ENCODE peak calls at places on chromosomes 11 and 22, in six cellular contexts. One of them, this sample, is unnamed.

GRCh38 chr11:84780689-84781293 is 846.4 kb downstream of the DLG2 start:
- DNase-seq in heart right ventricle: no peak
- DNase-seq in lower lobe of right lung: no peak
- DNase-seq in endothelial cell: no peak
- DNase-seq in fibroblast of mammary gland: peak; percentile 43
- DNase-seq in OCI-LY7: peak; percentile 31
- DNase-seq in this sample: no peak

GRCh38 chr11:104222464-104222863 is 58.5 kb upstream of the PDGFD start:
- DNase-seq in fibroblast of mammary gland: no peak
- DNase-seq in lower lobe of right lung: no peak
- DNase-seq in OCI-LY7: peak; percentile 1
- DNase-seq in heart right ventricle: no peak
- DNase-seq in endothelial cell: no peak
- DNase-seq in this sample: no peak

GRCh38 chr22:49149721-49150608 is 677.7 kb downstream of the BRD1 start:
- DNase-seq in endothelial cell: no peak
- DNase-seq in lower lobe of right lung: no peak
- DNase-seq in fibroblast of mammary gland: no peak
- DNase-seq in OCI-LY7: no peak
- DNase-seq in heart right ventricle: no peak
- DNase-seq in this sample: no peak

GRCh38 chr11:3879967-3880542 is 24.6 kb downstream of the STIM1 start:
- DNase-seq in heart right ventricle: no peak
- DNase-seq in lower lobe of right lung: no peak
- DNase-seq in fibroblast of mammary gland: no peak
- DNase-seq in OCI-LY7: no peak
- DNase-seq in endothelial cell: no peak
- DNase-seq in this sample: no peak

GRCh38 chr11:73320786-73321325 is 12.8 kb downstream of the ARHGEF17 start:
- DNase-seq in endothelial cell: no peak
- DNase-seq in OCI-LY7: no peak
- DNase-seq in fibroblast of mammary gland: peak; percentile 64
- DNase-seq in heart right ventricle: no peak
- DNase-seq in lower lobe of right lung: no peak
- DNase-seq in this sample: no peak

GRCh38 chr11:106471273-106471672 is 393.8 kb downstream of the AASDHPPT start:
- DNase-seq in endothelial cell: no peak
- DNase-seq in fibroblast of mammary gland: peak; percentile 24
- DNase-seq in heart right ventricle: peak; percentile 5
- DNase-seq in OCI-LY7: no peak
- DNase-seq in lower lobe of right lung: no peak
- DNase-seq in this sample: no peak

GRCh38 chr11:64762916-64763803 is 3.4 kb upstream of the PYGM start:
- DNase-seq in heart right ventricle: no peak
- DNase-seq in fibroblast of mammary gland: peak; percentile 54
- DNase-seq in OCI-LY7: peak; percentile 77
- DNase-seq in lower lobe of right lung: no peak
- DNase-seq in endothelial cell: no peak
- DNase-seq in this sample: peak; percentile 12

GRCh38 chr11:106986261-106986660 is 32.0 kb downstream of the GUCY1A2 start:
- DNase-seq in fibroblast of mammary gland: peak; percentile 75
- DNase-seq in endothelial cell: no peak
- DNase-seq in lower lobe of right lung: no peak
- DNase-seq in heart right ventricle: no peak
- DNase-seq in OCI-LY7: no peak
- DNase-seq in this sample: no peak

GRCh38 chr22:46061431-46062231 is 84.7 kb upstream of the WNT7B start:
- DNase-seq in OCI-LY7: no peak
- DNase-seq in lower lobe of right lung: peak; percentile 46
- DNase-seq in endothelial cell: no peak
- DNase-seq in heart right ventricle: no peak
- DNase-seq in fibroblast of mammary gland: peak; percentile 18
- DNase-seq in this sample: no peak

GRCh38 chr22:41702763-41703162 is 3.5 kb downstream of the MEI1 start:
- DNase-seq in fibroblast of mammary gland: no peak
- DNase-seq in heart right ventricle: no peak
- DNase-seq in lower lobe of right lung: no peak
- DNase-seq in endothelial cell: no peak
- DNase-seq in OCI-LY7: no peak
- DNase-seq in this sample: no peak

GRCh38 chr11:36056160-36056751 is 112.4 kb downstream of the LDLRAD3 start:
- DNase-seq in endothelial cell: peak; percentile 57
- DNase-seq in OCI-LY7: no peak
- DNase-seq in heart right ventricle: no peak
- DNase-seq in lower lobe of right lung: no peak
- DNase-seq in fibroblast of mammary gland: peak; percentile 72
- DNase-seq in this sample: peak; percentile 29

GRCh38 chr11:65962136-65962564 is 616 bp downstream of the SART1 start:
- DNase-seq in heart right ventricle: no peak
- DNase-seq in lower lobe of right lung: no peak
- DNase-seq in endothelial cell: no peak
- DNase-seq in fibroblast of mammary gland: no peak
- DNase-seq in OCI-LY7: no peak
- DNase-seq in this sample: no peak

GRCh38 chr11:127524618-127525017 is 524.0 kb upstream of the KIRREL3 start:
- DNase-seq in endothelial cell: no peak
- DNase-seq in fibroblast of mammary gland: no peak
- DNase-seq in heart right ventricle: no peak
- DNase-seq in lower lobe of right lung: no peak
- DNase-seq in OCI-LY7: no peak
- DNase-seq in this sample: no peak

GRCh38 chr11:120978701-120979100 is 45.2 kb upstream of the TBCEL start:
- DNase-seq in OCI-LY7: no peak
- DNase-seq in lower lobe of right lung: no peak
- DNase-seq in endothelial cell: no peak
- DNase-seq in heart right ventricle: no peak
- DNase-seq in fibroblast of mammary gland: no peak
- DNase-seq in this sample: no peak

GRCh38 chr22:47600281-47600680 is 837.8 kb downstream of the TBC1D22A start:
- DNase-seq in heart right ventricle: no peak
- DNase-seq in endothelial cell: no peak
- DNase-seq in OCI-LY7: no peak
- DNase-seq in fibroblast of mammary gland: no peak
- DNase-seq in lower lobe of right lung: no peak
- DNase-seq in this sample: no peak

GRCh38 chr11:117618956-117619355 is 178.1 kb downstream of the DSCAML1 start:
- DNase-seq in OCI-LY7: no peak
- DNase-seq in heart right ventricle: no peak
- DNase-seq in fibroblast of mammary gland: no peak
- DNase-seq in endothelial cell: peak; percentile 14
- DNase-seq in lower lobe of right lung: no peak
- DNase-seq in this sample: no peak
- TF ChIP-seq CTCF in OCI-LY7: no peak
- TF ChIP-seq CTCF in heart right ventricle: no peak
- TF ChIP-seq CTCF in fibroblast of mammary gland: no peak
- TF ChIP-seq CTCF in endothelial cell: peak; percentile 24
- TF ChIP-seq CTCF in lower lobe of right lung: no peak
- TF ChIP-seq CTCF in this sample: no peak

GRCh38 chr11:762421-763072 is 14.7 kb downstream of the GATD1 start:
- DNase-seq in OCI-LY7: peak; percentile 43
- DNase-seq in lower lobe of right lung: peak; percentile 58
- DNase-seq in endothelial cell: no peak
- DNase-seq in fibroblast of mammary gland: peak; percentile 91
- DNase-seq in heart right ventricle: no peak
- DNase-seq in this sample: peak; percentile 17
- TF ChIP-seq CTCF in OCI-LY7: peak; percentile 39
- TF ChIP-seq CTCF in lower lobe of right lung: no peak
- TF ChIP-seq CTCF in endothelial cell: no peak
- TF ChIP-seq CTCF in fibroblast of mammary gland: peak; percentile 19
- TF ChIP-seq CTCF in heart right ventricle: peak; percentile 15
- TF ChIP-seq CTCF in this sample: peak; percentile 34

DNA sequence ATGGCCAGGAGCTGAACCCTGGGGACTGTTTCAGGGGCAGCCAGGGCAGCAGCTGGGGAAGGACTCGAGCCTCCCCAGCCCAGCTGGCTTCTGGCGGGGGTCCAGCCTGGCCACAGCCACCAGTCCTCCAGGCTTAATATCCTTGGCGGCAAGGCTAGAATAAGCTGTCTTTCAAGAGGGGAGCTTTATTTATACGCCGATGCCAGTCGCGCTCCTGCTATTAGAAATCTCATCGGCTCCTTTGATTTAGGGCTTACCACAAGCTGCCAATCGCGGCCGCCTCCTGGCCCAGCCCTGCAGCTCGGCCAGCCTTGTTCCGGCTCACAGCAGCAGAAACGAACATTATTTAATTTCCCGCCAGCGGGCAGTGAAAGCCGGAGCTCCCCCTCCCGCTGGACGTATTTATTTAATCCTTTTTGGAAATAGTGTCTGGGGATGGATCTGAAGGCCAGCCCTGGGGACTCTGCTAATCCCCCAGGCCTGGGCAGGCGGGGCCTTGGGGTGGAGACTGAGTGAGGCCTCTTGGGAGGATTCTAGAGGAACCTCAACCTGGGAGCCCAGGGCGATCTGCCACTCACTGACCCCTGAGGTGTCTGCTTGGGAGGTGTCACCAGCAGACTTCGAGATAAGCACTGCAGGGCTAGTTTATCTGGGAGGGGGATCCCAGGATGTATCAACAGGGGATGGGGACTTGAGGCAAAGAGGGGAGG is 363.1 kb downstream of the MN1 start:
- DNase-seq in fibroblast of mammary gland: no peak
- DNase-seq in endothelial cell: no peak
- DNase-seq in heart right ventricle: no peak
- DNase-seq in lower lobe of right lung: no peak
- DNase-seq in OCI-LY7: no peak
- DNase-seq in this sample: no peak
- TF ChIP-seq CTCF in fibroblast of mammary gland: no peak
- TF ChIP-seq CTCF in endothelial cell: no peak
- TF ChIP-seq CTCF in heart right ventricle: no peak
- TF ChIP-seq CTCF in lower lobe of right lung: no peak
- TF ChIP-seq CTCF in OCI-LY7: no peak
- TF ChIP-seq CTCF in this sample: no peak

GRCh38 chr11:82225502-82225901 is 508.2 kb downstream of the FAM181B start:
- DNase-seq in lower lobe of right lung: no peak
- DNase-seq in heart right ventricle: no peak
- DNase-seq in endothelial cell: no peak
- DNase-seq in fibroblast of mammary gland: no peak
- DNase-seq in OCI-LY7: no peak
- DNase-seq in this sample: no peak

GRCh38 chr11:82229346-82229745 is 504.3 kb downstream of the FAM181B start:
- DNase-seq in OCI-LY7: peak; percentile 37
- DNase-seq in heart right ventricle: no peak
- DNase-seq in fibroblast of mammary gland: peak; percentile 28
- DNase-seq in lower lobe of right lung: no peak
- DNase-seq in endothelial cell: no peak
- DNase-seq in this sample: peak; percentile 2

GRCh38 chr11:82225930-82226329 is 507.7 kb downstream of the FAM181B start:
- DNase-seq in endothelial cell: no peak
- DNase-seq in lower lobe of right lung: no peak
- DNase-seq in OCI-LY7: no peak
- DNase-seq in heart right ventricle: no peak
- DNase-seq in fibroblast of mammary gland: no peak
- DNase-seq in this sample: no peak
- TF ChIP-seq CTCF in endothelial cell: no peak
- TF ChIP-seq CTCF in lower lobe of right lung: no peak
- TF ChIP-seq CTCF in OCI-LY7: peak; percentile 23
- TF ChIP-seq CTCF in heart right ventricle: no peak
- TF ChIP-seq CTCF in fibroblast of mammary gland: no peak
- TF ChIP-seq CTCF in this sample: peak; percentile 25